ENCODE peak calls at places on chromosome 9, in ten cellular contexts. One of them, this sample, is unnamed.

GRCh38 chr9:32251539-32251938 is 132.9 kb upstream of the ACO1 start:
- DNase-seq in iris pigment epithelial cell: peak; percentile 58
- DNase-seq in fibroblast of pulmonary artery: peak; percentile 62
- DNase-seq in activated CD4-positive, alpha-beta T cell treated with anti-CD3 and anti-CD28 coated beads for 24 hours: peak; percentile 2
- DNase-seq in endothelial cell: peak; percentile 64
- DNase-seq in T-helper 2 cell: no peak
- DNase-seq in CD8-positive, alpha-beta T cell: peak; percentile 49
- DNase-seq in NCI-H1092 treated with DMSO at 0.1 percent for 48 hours: peak; percentile 82
- DNase-seq in brain microvascular endothelial cell: peak; percentile 49
- DNase-seq in T47D: no peak
- DNase-seq in this sample: no peak

GRCh38 chr9:93085676-93086075 is 10.3 kb upstream of the CARD19 start:
- DNase-seq in NCI-H1092 treated with DMSO at 0.1 percent for 48 hours: no peak
- DNase-seq in activated CD4-positive, alpha-beta T cell treated with anti-CD3 and anti-CD28 coated beads for 24 hours: no peak
- DNase-seq in endothelial cell: no peak
- DNase-seq in T47D: no peak
- DNase-seq in fibroblast of pulmonary artery: no peak
- DNase-seq in brain microvascular endothelial cell: no peak
- DNase-seq in T-helper 2 cell: no peak
- DNase-seq in iris pigment epithelial cell: no peak
- DNase-seq in CD8-positive, alpha-beta T cell: peak; percentile 44
- DNase-seq in this sample: no peak

GRCh38 chr9:35287986-35288515 is 126.2 kb downstream of the UNC13B start:
- DNase-seq in endothelial cell: no peak
- DNase-seq in T-helper 2 cell: no peak
- DNase-seq in iris pigment epithelial cell: no peak
- DNase-seq in activated CD4-positive, alpha-beta T cell treated with anti-CD3 and anti-CD28 coated beads for 24 hours: no peak
- DNase-seq in T47D: no peak
- DNase-seq in brain microvascular endothelial cell: peak; percentile 25
- DNase-seq in fibroblast of pulmonary artery: no peak
- DNase-seq in CD8-positive, alpha-beta T cell: no peak
- DNase-seq in NCI-H1092 treated with DMSO at 0.1 percent for 48 hours: no peak
- DNase-seq in this sample: peak; percentile 18

GRCh38 chr9:35716236-35716635 is 15.8 kb downstream of the TLN1 start:
- DNase-seq in iris pigment epithelial cell: no peak
- DNase-seq in CD8-positive, alpha-beta T cell: no peak
- DNase-seq in activated CD4-positive, alpha-beta T cell treated with anti-CD3 and anti-CD28 coated beads for 24 hours: no peak
- DNase-seq in endothelial cell: no peak
- DNase-seq in fibroblast of pulmonary artery: no peak
- DNase-seq in T47D: no peak
- DNase-seq in brain microvascular endothelial cell: no peak
- DNase-seq in NCI-H1092 treated with DMSO at 0.1 percent for 48 hours: no peak
- DNase-seq in T-helper 2 cell: no peak
- DNase-seq in this sample: peak; percentile 11

GRCh38 chr9:116298992-116299391 is 145.4 kb downstream of the PAPPA start:
- DNase-seq in NCI-H1092 treated with DMSO at 0.1 percent for 48 hours: no peak
- DNase-seq in iris pigment epithelial cell: no peak
- DNase-seq in CD8-positive, alpha-beta T cell: no peak
- DNase-seq in brain microvascular endothelial cell: no peak
- DNase-seq in T47D: no peak
- DNase-seq in endothelial cell: no peak
- DNase-seq in activated CD4-positive, alpha-beta T cell treated with anti-CD3 and anti-CD28 coated beads for 24 hours: no peak
- DNase-seq in fibroblast of pulmonary artery: no peak
- DNase-seq in T-helper 2 cell: no peak
- DNase-seq in this sample: no peak

GRCh38 chr9:93020785-93021670 is 37.5 kb upstream of the SUSD3 start:
- DNase-seq in CD8-positive, alpha-beta T cell: no peak
- DNase-seq in activated CD4-positive, alpha-beta T cell treated with anti-CD3 and anti-CD28 coated beads for 24 hours: no peak
- DNase-seq in endothelial cell: no peak
- DNase-seq in T-helper 2 cell: peak; percentile 18
- DNase-seq in iris pigment epithelial cell: no peak
- DNase-seq in NCI-H1092 treated with DMSO at 0.1 percent for 48 hours: no peak
- DNase-seq in fibroblast of pulmonary artery: no peak
- DNase-seq in T47D: no peak
- DNase-seq in brain microvascular endothelial cell: no peak
- DNase-seq in this sample: no peak

GRCh38 chr9:35760651-35761050 is 6.6 kb upstream of the MSMP start:
- DNase-seq in NCI-H1092 treated with DMSO at 0.1 percent for 48 hours: peak; percentile 30
- DNase-seq in activated CD4-positive, alpha-beta T cell treated with anti-CD3 and anti-CD28 coated beads for 24 hours: no peak
- DNase-seq in iris pigment epithelial cell: peak; percentile 78
- DNase-seq in T-helper 2 cell: no peak
- DNase-seq in endothelial cell: peak; percentile 28
- DNase-seq in CD8-positive, alpha-beta T cell: no peak
- DNase-seq in T47D: no peak
- DNase-seq in brain microvascular endothelial cell: peak; percentile 86
- DNase-seq in fibroblast of pulmonary artery: peak; percentile 86
- DNase-seq in this sample: no peak

GRCh38 chr9:84841915-84842314 is 172.4 kb downstream of the NTRK2 start:
- DNase-seq in iris pigment epithelial cell: no peak
- DNase-seq in NCI-H1092 treated with DMSO at 0.1 percent for 48 hours: no peak
- DNase-seq in fibroblast of pulmonary artery: no peak
- DNase-seq in endothelial cell: no peak
- DNase-seq in activated CD4-positive, alpha-beta T cell treated with anti-CD3 and anti-CD28 coated beads for 24 hours: no peak
- DNase-seq in T47D: no peak
- DNase-seq in CD8-positive, alpha-beta T cell: no peak
- DNase-seq in brain microvascular endothelial cell: no peak
- DNase-seq in T-helper 2 cell: no peak
- DNase-seq in this sample: no peak

GRCh38 chr9:125747765-125748510 is 765 bp downstream of the PBX3 start:
- DNase-seq in NCI-H1092 treated with DMSO at 0.1 percent for 48 hours: no peak
- DNase-seq in brain microvascular endothelial cell: no peak
- DNase-seq in iris pigment epithelial cell: peak; percentile 31
- DNase-seq in T47D: peak; percentile 72
- DNase-seq in T-helper 2 cell: peak; percentile 10
- DNase-seq in activated CD4-positive, alpha-beta T cell treated with anti-CD3 and anti-CD28 coated beads for 24 hours: no peak
- DNase-seq in fibroblast of pulmonary artery: no peak
- DNase-seq in endothelial cell: peak; percentile 51
- DNase-seq in CD8-positive, alpha-beta T cell: peak; percentile 56
- DNase-seq in this sample: peak; percentile 36

GRCh38 chr9:27386759-27387158 is 89.8 kb upstream of the EQTN start:
- DNase-seq in NCI-H1092 treated with DMSO at 0.1 percent for 48 hours: no peak
- DNase-seq in iris pigment epithelial cell: no peak
- DNase-seq in CD8-positive, alpha-beta T cell: no peak
- DNase-seq in T47D: no peak
- DNase-seq in endothelial cell: no peak
- DNase-seq in T-helper 2 cell: no peak
- DNase-seq in brain microvascular endothelial cell: no peak
- DNase-seq in activated CD4-positive, alpha-beta T cell treated with anti-CD3 and anti-CD28 coated beads for 24 hours: no peak
- DNase-seq in fibroblast of pulmonary artery: no peak
- DNase-seq in this sample: no peak

GRCh38 chr9:69671904-69672827 is at the start of gene APBA1:
- DNase-seq in endothelial cell: peak; percentile 52
- DNase-seq in brain microvascular endothelial cell: peak; percentile 10
- DNase-seq in T47D: peak; percentile 18
- DNase-seq in fibroblast of pulmonary artery: peak; percentile 60
- DNase-seq in iris pigment epithelial cell: peak; percentile 32
- DNase-seq in T-helper 2 cell: peak; percentile 4
- DNase-seq in activated CD4-positive, alpha-beta T cell treated with anti-CD3 and anti-CD28 coated beads for 24 hours: peak; percentile 25
- DNase-seq in CD8-positive, alpha-beta T cell: peak; percentile 58
- DNase-seq in NCI-H1092 treated with DMSO at 0.1 percent for 48 hours: peak; percentile 71
- DNase-seq in this sample: peak; percentile 59

GRCh38 chr9:15276328-15276969 is 30.6 kb downstream of the TTC39B start:
- DNase-seq in iris pigment epithelial cell: no peak
- DNase-seq in fibroblast of pulmonary artery: no peak
- DNase-seq in brain microvascular endothelial cell: no peak
- DNase-seq in T-helper 2 cell: no peak
- DNase-seq in activated CD4-positive, alpha-beta T cell treated with anti-CD3 and anti-CD28 coated beads for 24 hours: no peak
- DNase-seq in NCI-H1092 treated with DMSO at 0.1 percent for 48 hours: no peak
- DNase-seq in endothelial cell: no peak
- DNase-seq in T47D: no peak
- DNase-seq in CD8-positive, alpha-beta T cell: no peak
- DNase-seq in this sample: no peak

GRCh38 chr9:35470894-35471293 is 19.0 kb upstream of the RUSC2 start:
- DNase-seq in iris pigment epithelial cell: peak; percentile 96
- DNase-seq in fibroblast of pulmonary artery: peak; percentile 91
- DNase-seq in NCI-H1092 treated with DMSO at 0.1 percent for 48 hours: no peak
- DNase-seq in CD8-positive, alpha-beta T cell: no peak
- DNase-seq in activated CD4-positive, alpha-beta T cell treated with anti-CD3 and anti-CD28 coated beads for 24 hours: no peak
- DNase-seq in brain microvascular endothelial cell: peak; percentile 78
- DNase-seq in T47D: no peak
- DNase-seq in T-helper 2 cell: no peak
- DNase-seq in endothelial cell: no peak
- DNase-seq in this sample: peak; percentile 96